ENCODE peak calls at places on chromosomes 6 and 20, in four cellular contexts. X is fibroblast of lung, V is H9, G is HCT116. R is an unnamed sample.

GRCh38 chr20:29313481-29313880 is 1944.0 kb upstream of the DEFB115 start:
- DNase-seq in G (no peak), X (no peak), V (no peak), R (no peak)

GRCh38 chr20:51220293-51220706 is 197.4 kb upstream of the KCNG1 start:
- DNase-seq in G (no peak), X (peak; percentile 3), V (peak; percentile 76), R (peak; percentile 62)

GRCh38 chr6:117487831-117488230 is 5.4 kb downstream of the DCBLD1 start:
- DNase-seq in X (peak; percentile 97), G (no peak), V (no peak), R (no peak)

GRCh38 chr6:1821188-1822183 is 211.8 kb downstream of the FOXC1 start:
- DNase-seq in G (no peak), V (no peak), X (peak; percentile 52), R (no peak)

GRCh38 chr6:32449088-32449736 is 9.5 kb downstream of the HLA-DRA start:
- DNase-seq in X (no peak), G (no peak), V (no peak), R (no peak)

GRCh38 chr20:4406627-4407026 is 315.1 kb upstream of the PRND start:
- DNase-seq in X (peak; percentile 84), G (peak; percentile 42), V (no peak), R (no peak)

GRCh38 chr6:45532626-45533258 is 155.0 kb upstream of the SUPT3H start:
- DNase-seq in G (no peak), X (peak; percentile 80), V (no peak), R (no peak)

GRCh38 chr6:106114492-106114891 is 28.4 kb downstream of the PRDM1 start:
- DNase-seq in X (no peak), G (no peak), V (no peak), R (no peak)

GRCh38 chr6:128554302-128554701 is 33.9 kb upstream of the PTPRK start:
- DNase-seq in X (peak; percentile 18), V (no peak), G (peak; percentile 15), R (no peak)

GRCh38 chr20:39706089-39706721 is 744.1 kb downstream of the DHX35 start:
- DNase-seq in X (no peak), V (no peak), G (no peak), R (no peak)

GRCh38 chr6:82875573-82876185 is 190.0 kb downstream of the UBE3D start:
- DNase-seq in G (peak; percentile 85), X (peak; percentile 47), V (no peak), R (no peak)

GRCh38 chr6:137391061-137391814 is 103.0 kb downstream of the OLIG3 start:
- DNase-seq in X (no peak), G (no peak), V (no peak), R (no peak)

GRCh38 chr20:34022154-34022842 is 28.6 kb downstream of the RALY start:
- DNase-seq in X (peak; percentile 45), G (peak; percentile 10), V (no peak), R (peak; percentile 39)

GRCh38 chr20:16123623-16124022 is 449.6 kb downstream of the KIF16B start:
- DNase-seq in V (no peak), X (no peak), G (no peak), R (no peak)

GRCh38 chr6:109445382-109445781 is 4.9 kb downstream of the SMPD2 start:
- DNase-seq in V (no peak), X (no peak), G (no peak), R (no peak)

GRCh38 chr6:46438245-46438644 is 53.0 kb downstream of the RCAN2 start:
- DNase-seq in X (no peak), V (no peak), G (no peak), R (no peak)

GRCh38 chr6:4240148-4240547 is 104.8 kb upstream of the ECI2 start:
- DNase-seq in X (no peak), G (no peak), V (no peak), R (no peak)

GRCh38 chr6:106927531-106928398 is 46.8 kb downstream of the CD24 start:
- DNase-seq in V (peak; percentile 71), X (peak; percentile 22), G (no peak), R (peak; percentile 87)

GRCh38 chr20:35598899-35599775 is 16.5 kb upstream of the SPAG4 start:
- DNase-seq in V (peak; percentile 40), G (no peak), X (no peak), R (no peak)

GRCh38 chr20:8507231-8507630 is 375.2 kb downstream of the PLCB1 start:
- DNase-seq in G (no peak), X (no peak), V (no peak), R (no peak)

GRCh38 chr6:166952567-166953464 is 3.5 kb downstream of the RNASET2 start:
- DNase-seq in X (no peak), G (no peak), V (no peak), R (no peak)

GRCh38 chr20:9119776-9120175 is 50.9 kb downstream of the PLCB4 start:
- DNase-seq in V (no peak), X (no peak), G (no peak), R (no peak)

GRCh38 chr6:17968081-17968518 is 19.3 kb downstream of the KIF13A start:
- DNase-seq in X (no peak), V (no peak), G (no peak), R (no peak)

GRCh38 chr6:2264932-2265331 is 19.5 kb upstream of the GMDS start:
- DNase-seq in X (peak; percentile 27), V (no peak), G (no peak), R (no peak)

GRCh38 chr20:17014217-17014616 is 212.6 kb upstream of the PCSK2 start:
- DNase-seq in X (no peak), G (no peak), V (no peak), R (peak; percentile 33)

GRCh38 chr20:10636326-10636818 is 37.4 kb downstream of the JAG1 start:
- DNase-seq in G (no peak), X (peak; percentile 76), V (no peak), R (no peak)

GRCh38 chr6:166313255-166314070 is 5.3 kb upstream of the PRR18 start:
- DNase-seq in G (peak; percentile 53), X (peak; percentile 58), V (peak; percentile 75), R (peak; percentile 80)

GRCh38 chr20:56554869-56555268 is 21.8 kb downstream of the FAM209B start:
- DNase-seq in X (peak; percentile 95), V (peak; percentile 40), G (peak; percentile 90), R (no peak)

GRCh38 chr20:63123326-63123725 is 92.6 kb downstream of the YTHDF1 start:
- DNase-seq in G (no peak), X (no peak), V (peak; percentile 23), R (no peak)

GRCh38 chr6:90502866-90503407 is 83.9 kb downstream of the MAP3K7 start:
- DNase-seq in X (no peak), G (peak; percentile 4), V (no peak), R (peak; percentile 71)

GRCh38 chr6:101392561-101393230 is 812 bp upstream of the GRIK2 start:
- DNase-seq in X (no peak), V (peak; percentile 41), G (no peak), R (no peak)

GRCh38 chr20:19321176-19321575 is 108.7 kb downstream of the SLC24A3 start:
- DNase-seq in V (no peak), X (no peak), G (no peak), R (no peak)

GRCh38 chr6:26251354-26252081 is 113.5 kb upstream of the BTN3A2 start:
- DNase-seq in X (peak; percentile 97), G (no peak), V (peak; percentile 88), R (peak; percentile 89)

GRCh38 chr6:15555101-15556038 is 107.5 kb downstream of the DTNBP1 start:
- DNase-seq in X (no peak), V (no peak), G (no peak), R (no peak)
- H3K27ac ChIP-seq in X (no peak overlapping the region), V (no peak overlapping the region), G (no peak overlapping the region), R (no peak overlapping the region)

GRCh38 chr6:43666181-43666920 is 21.2 kb downstream of the MRPS18A start:
- DNase-seq in X (no peak), V (no peak), G (no peak), R (peak; percentile 33)

GRCh38 chr6:43669922-43670622 is 17.5 kb downstream of the MRPS18A start:
- DNase-seq in X (no peak), G (no peak), V (peak; percentile 53), R (no peak)

GRCh38 chr6:43669050-43669921 is 18.3 kb downstream of the MRPS18A start:
- DNase-seq in V (peak; percentile 42), G (no peak), X (peak; percentile 49), R (peak; percentile 64)

GRCh38 chr6:43667245-43668150 is 20.1 kb downstream of the MRPS18A start:
- DNase-seq in X (peak; percentile 67), V (peak; percentile 92), G (peak; percentile 43), R (peak; percentile 84)

GRCh38 chr6:43668151-43669028 is 19.2 kb downstream of the MRPS18A start:
- DNase-seq in X (peak; percentile 54), V (peak; percentile 88), G (peak; percentile 56), R (peak; percentile 80)
- H3K4me2 ChIP-seq in X (no peak overlapping the region), V (peak overlapping the region; percentile 5), G (peak overlapping the region; percentile 69), R (peak overlapping the region; percentile 63)

GRCh38 chr6:159777240-159777904 is 12.0 kb downstream of the TCP1 start:
- DNase-seq in X (no peak), V (no peak), G (no peak), R (no peak)
- H3K27ac ChIP-seq in X (no peak overlapping the region), V (no peak overlapping the region), G (no peak overlapping the region), R (no peak overlapping the region)

DNA sequence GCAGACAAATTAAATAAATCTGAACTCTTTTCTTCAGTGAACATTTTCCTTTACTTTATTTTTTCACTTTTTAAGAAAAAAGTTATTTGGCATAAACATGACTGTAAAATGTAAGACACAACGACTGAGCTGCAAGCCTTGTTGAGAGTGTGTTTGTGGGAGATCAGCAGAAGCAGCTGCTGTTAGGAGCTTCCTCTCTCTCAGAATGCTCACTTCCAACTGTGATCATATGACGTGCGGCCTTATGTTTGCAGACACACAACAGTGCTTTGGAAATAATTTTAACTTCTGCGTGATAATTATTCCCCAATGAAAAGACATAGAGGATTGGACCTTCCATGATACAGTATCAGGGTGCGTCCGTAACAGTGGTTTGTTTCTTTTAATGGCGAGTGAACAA is 104.0 kb downstream of the ARHGAP18 start:
- DNase-seq in G (no peak), X (no peak), V (no peak), R (no peak)
- H3K4me2 ChIP-seq in G (no peak overlapping the region), X (no peak overlapping the region), V (no peak overlapping the region), R (no peak overlapping the region)

R was measured in neural progenitor cell.